ENCODE peak calls at places on chromosomes 16 and 17, in ten cellular contexts. T is thoracic aorta, L is esophagus squamous epithelium, I is neural progenitor cell, C is natural killer cell, H is cardiac fibroblast, A is GM10248, D is tibial artery, J is lower leg skin, Z is fibroblast of mammary gland. N is an unnamed sample.

GRCh38 chr16:10767127-10767526 is 23.5 kb downstream of the NUBP1 start:
- DNase-seq in T (no peak), L (no peak), I (no peak), C (no peak), H (no peak), A (no peak), D (no peak), J (no peak), Z (no peak), N (no peak)

GRCh38 chr17:181213-182163 is at the start of gene DOC2B:
- DNase-seq in T (no peak), L (no peak), I (peak), C (no peak), H (peak), A (no peak), D (no peak), J (no peak), Z (peak), N (peak)

GRCh38 chr17:42674755-42675347 is 1.9 kb downstream of the PLEKHH3 start:
- DNase-seq in T (no peak), L (no peak), I (peak), C (no peak), H (no peak), A (no peak), D (no peak), J (no peak), Z (no peak), N (no peak)

GRCh38 chr16:57518922-57519321 is 17.4 kb downstream of the CCDC102A start:
- DNase-seq in T (no peak), L (no peak), I (no peak), C (no peak), H (no peak), A (no peak), D (no peak), J (no peak), Z (no peak), N (no peak)

GRCh38 chr16:67877064-67877463 is 4.2 kb downstream of the EDC4 start:
- DNase-seq in T (no peak), L (no peak), I (no peak), C (no peak), H (no peak), A (no peak), D (no peak), J (no peak), Z (no peak), N (no peak)

GRCh38 chr17:46851029-46851741 is at the start of gene WNT9B:
- DNase-seq in T (no peak), L (no peak), I (peak), C (no peak), H (no peak), A (no peak), D (no peak), J (no peak), Z (no peak), N (peak)

GRCh38 chr17:18026408-18026776 is 12.6 kb downstream of the ATPAF2 start:
- DNase-seq in T (no peak), L (no peak), I (no peak), C (no peak), H (peak), A (no peak), D (peak), J (peak), Z (peak), N (no peak)

GRCh38 chr16:813204-813915 is 12.8 kb upstream of the GNG13 start:
- DNase-seq in T (no peak), L (no peak), I (peak), C (no peak), H (peak), A (peak), D (no peak), J (no peak), Z (peak), N (peak)

GRCh38 chr17:36089888-36090836 is at the start of gene CCL3:
- DNase-seq in T (no peak), L (no peak), I (no peak), C (peak), H (no peak), A (peak), D (no peak), J (no peak), Z (no peak), N (no peak)

GRCh38 chr17:31535581-31535981 is 144.1 kb downstream of the RAB11FIP4 start:
- DNase-seq in T (no peak), L (no peak), I (no peak), C (no peak), H (no peak), A (peak), D (no peak), J (no peak), Z (no peak), N (no peak)

GRCh38 chr17:32482568-32483320 is 4.0 kb upstream of the CDK5R1 start:
- DNase-seq in T (no peak), L (no peak), I (no peak), C (no peak), H (no peak), A (no peak), D (no peak), J (no peak), Z (no peak), N (no peak)

GRCh38 chr17:79831367-79832210 is 7.7 kb downstream of the CBX4 start:
- DNase-seq in T (no peak), L (no peak), I (peak), C (no peak), H (peak), A (no peak), D (no peak), J (peak), Z (no peak), N (no peak)

GRCh38 chr17:43444223-43445008 is 39.4 kb upstream of the DHX8 start:
- DNase-seq in T (no peak), L (no peak), I (no peak), C (no peak), H (no peak), A (no peak), D (no peak), J (no peak), Z (no peak), N (no peak)

GRCh38 chr16:85479972-85480726 is 133.0 kb upstream of the GSE1 start:
- DNase-seq in T (no peak), L (no peak), I (peak), C (no peak), H (no peak), A (peak), D (no peak), J (no peak), Z (no peak), N (no peak)

GRCh38 chr16:68083861-68084503 is 1.2 kb upstream of the NFATC3 start:
- DNase-seq in T (no peak), L (peak), I (peak), C (no peak), H (peak), A (no peak), D (no peak), J (no peak), Z (peak), N (peak)

GRCh38 chr16:87337247-87337646 is 20.1 kb upstream of the C16orf95 start:
- DNase-seq in T (no peak), L (no peak), I (no peak), C (no peak), H (no peak), A (no peak), D (no peak), J (no peak), Z (no peak), N (no peak)

GRCh38 chr16:19008770-19009169 is 25.0 kb downstream of the TMC7 start:
- DNase-seq in T (no peak), L (no peak), I (no peak), C (no peak), H (peak), A (no peak), D (no peak), J (no peak), Z (peak), N (no peak)

GRCh38 chr17:62901544-62901943 is 64.5 kb upstream of the TANC2 start:
- DNase-seq in T (no peak), L (no peak), I (no peak), C (no peak), H (no peak), A (no peak), D (no peak), J (no peak), Z (no peak), N (no peak)

GRCh38 chr16:75087040-75087979 is 29.3 kb downstream of the LDHD start:
- DNase-seq in T (no peak), L (no peak), I (no peak), C (no peak), H (peak), A (no peak), D (no peak), J (no peak), Z (peak), N (peak)

GRCh38 chr17:56185905-56186783 is 32.9 kb downstream of the ANKFN1 start:
- DNase-seq in T (no peak), L (no peak), I (no peak), C (no peak), H (peak), A (no peak), D (no peak), J (no peak), Z (peak), N (no peak)

GRCh38 chr17:44084131-44084538 is 13.6 kb downstream of the G6PC3 start:
- DNase-seq in T (no peak), L (no peak), I (peak), C (no peak), H (no peak), A (peak), D (no peak), J (no peak), Z (no peak), N (peak)

GRCh38 chr17:65163990-65164495 is 26.9 kb downstream of the RGS9 start:
- DNase-seq in T (no peak), L (no peak), I (no peak), C (no peak), H (peak), A (peak), D (no peak), J (no peak), Z (peak), N (no peak)

GRCh38 chr16:49338867-49339266 is 34.7 kb upstream of the C16orf78 start:
- DNase-seq in T (no peak), L (no peak), I (no peak), C (no peak), H (no peak), A (no peak), D (no peak), J (peak), Z (no peak), N (no peak)

GRCh38 chr16:11361751-11362742 is 16.8 kb downstream of the RMI2 start:
- DNase-seq in T (no peak), L (no peak), I (no peak), C (no peak), H (no peak), A (peak), D (no peak), J (no peak), Z (peak), N (peak)

GRCh38 chr17:47694018-47694817 is at the start of gene TBKBP1:
- DNase-seq in T (no peak), L (no peak), I (peak), C (no peak), H (peak), A (peak), D (peak), J (no peak), Z (no peak), N (peak)

GRCh38 chr16:49857423-49858181 is 1.7 kb upstream of the ZNF423 start:
- DNase-seq in T (no peak), L (no peak), I (peak), C (peak), H (peak), A (peak), D (peak), J (no peak), Z (peak), N (peak)

GRCh38 chr17:1362964-1363363 is 37.1 kb downstream of the YWHAE start:
- DNase-seq in T (no peak), L (no peak), I (no peak), C (no peak), H (peak), A (peak), D (no peak), J (no peak), Z (peak), N (no peak)

GRCh38 chr17:47279062-47279801 is 25.6 kb downstream of the ITGB3 start:
- DNase-seq in T (peak), L (no peak), I (no peak), C (no peak), H (peak), A (peak), D (peak), J (peak), Z (peak), N (no peak)

GRCh38 chr17:4576729-4577322 is 7.5 kb upstream of the SMTNL2 start:
- DNase-seq in T (no peak), L (no peak), I (peak), C (no peak), H (no peak), A (no peak), D (no peak), J (no peak), Z (no peak), N (no peak)

GRCh38 chr16:65229191-65229662 is 107.4 kb upstream of the CDH11 start:
- DNase-seq in T (no peak), L (no peak), I (no peak), C (no peak), H (peak), A (no peak), D (no peak), J (no peak), Z (peak), N (no peak)

GRCh38 chr16:30066882-30067583 is 1.5 kb downstream of the ALDOA start:
- DNase-seq in T (no peak), L (no peak), I (no peak), C (no peak), H (no peak), A (no peak), D (peak), J (no peak), Z (no peak), N (no peak)

GRCh38 chr17:19787733-19788357 is 39.7 kb upstream of the ALDH3A1 start:
- DNase-seq in T (no peak), L (no peak), I (no peak), C (no peak), H (peak), A (no peak), D (no peak), J (no peak), Z (no peak), N (no peak)

GRCh38 chr16:75250809-75251279 is 580 bp downstream of the BCAR1 start:
- DNase-seq in T (no peak), L (no peak), I (peak), C (no peak), H (no peak), A (peak), D (peak), J (no peak), Z (no peak), N (no peak)

GRCh38 chr17:62987136-62987535 is 21.1 kb downstream of the TANC2 start:
- DNase-seq in T (no peak), L (no peak), I (peak), C (no peak), H (no peak), A (no peak), D (no peak), J (no peak), Z (no peak), N (no peak)

GRCh38 chr16:83717814-83718213 is 90.0 kb upstream of the HSBP1 start:
- DNase-seq in T (no peak), L (no peak), I (no peak), C (no peak), H (peak), A (no peak), D (no peak), J (no peak), Z (peak), N (no peak)

GRCh38 chr17:57086069-57086930 is 1.3 kb downstream of the AKAP1 start:
- DNase-seq in T (no peak), L (no peak), I (peak), C (peak), H (no peak), A (peak), D (peak), J (peak), Z (no peak), N (peak)

GRCh38 chr16:17213974-17214373 is 256.8 kb downstream of the XYLT1 start:
- DNase-seq in T (no peak), L (no peak), I (no peak), C (no peak), H (no peak), A (no peak), D (no peak), J (no peak), Z (peak), N (no peak)

GRCh38 chr16:17213025-17213424 is 257.7 kb downstream of the XYLT1 start:
- DNase-seq in T (no peak), L (no peak), I (no peak), C (no peak), H (no peak), A (no peak), D (no peak), J (no peak), Z (no peak), N (no peak)

GRCh38 chr16:17206712-17207111 is 264.0 kb downstream of the XYLT1 start:
- DNase-seq in T (no peak), L (no peak), I (no peak), C (no peak), H (no peak), A (no peak), D (no peak), J (no peak), Z (peak), N (no peak)

GRCh38 chr16:17215306-17215705 is 255.5 kb downstream of the XYLT1 start:
- DNase-seq in T (no peak), L (no peak), I (no peak), C (no peak), H (no peak), A (no peak), D (no peak), J (no peak), Z (no peak), N (no peak)

DNA sequence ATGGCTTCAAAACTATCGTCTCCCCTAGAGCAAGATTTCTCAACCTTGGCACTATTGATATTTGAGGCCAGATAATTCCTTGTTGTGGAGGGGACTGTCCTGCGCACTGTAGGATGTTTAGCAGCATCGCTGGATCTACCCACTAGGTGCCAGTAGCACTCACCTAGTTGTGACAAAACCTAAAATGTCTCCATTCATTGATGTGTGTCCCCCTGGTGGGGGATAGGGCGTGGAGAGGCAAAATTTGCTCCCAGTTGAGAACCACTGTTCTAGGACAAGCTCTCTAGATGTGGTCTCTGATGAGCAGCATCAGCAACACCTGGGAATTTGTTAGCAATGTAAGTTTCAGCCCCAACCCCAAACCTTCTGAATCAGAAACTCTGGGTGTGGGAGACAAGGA is 259.0 kb downstream of the XYLT1 start:
- DNase-seq in T (no peak), L (no peak), I (peak), C (no peak), H (no peak), A (no peak), D (no peak), J (no peak), Z (peak), N (peak)
- TF ChIP-seq CTCF in T (no peak), L (no peak), I (peak), C (peak), H (peak), A (peak), D (peak), J (no peak), Z (peak), N (peak)

GRCh38 chr16:13390986-13391305 is 489.5 kb downstream of the SHISA9 start:
- DNase-seq in T (no peak), L (no peak), I (no peak), C (no peak), H (no peak), A (no peak), D (no peak), J (no peak), Z (no peak), N (no peak)

GRCh38 chr16:13391337-13391736 is 489.9 kb downstream of the SHISA9 start:
- DNase-seq in T (no peak), L (no peak), I (no peak), C (no peak), H (no peak), A (no peak), D (no peak), J (no peak), Z (no peak), N (no peak)

GRCh38 chr16:13390093-13390985 is 488.9 kb downstream of the SHISA9 start:
- DNase-seq in T (no peak), L (no peak), I (no peak), C (no peak), H (no peak), A (peak), D (no peak), J (no peak), Z (no peak), N (no peak)

GRCh38 chr16:13393816-13394215 is 492.4 kb downstream of the SHISA9 start:
- DNase-seq in T (no peak), L (no peak), I (no peak), C (no peak), H (no peak), A (no peak), D (no peak), J (no peak), Z (no peak), N (no peak)

GRCh38 chr16:13392341-13392740 is 490.9 kb downstream of the SHISA9 start:
- DNase-seq in T (no peak), L (no peak), I (no peak), C (no peak), H (no peak), A (no peak), D (no peak), J (no peak), Z (no peak), N (no peak)
- TF ChIP-seq CTCF in T (no peak), L (no peak), I (no peak), C (no peak), H (no peak), A (no peak), D (no peak), J (no peak), Z (no peak), N (no peak)

DNA sequence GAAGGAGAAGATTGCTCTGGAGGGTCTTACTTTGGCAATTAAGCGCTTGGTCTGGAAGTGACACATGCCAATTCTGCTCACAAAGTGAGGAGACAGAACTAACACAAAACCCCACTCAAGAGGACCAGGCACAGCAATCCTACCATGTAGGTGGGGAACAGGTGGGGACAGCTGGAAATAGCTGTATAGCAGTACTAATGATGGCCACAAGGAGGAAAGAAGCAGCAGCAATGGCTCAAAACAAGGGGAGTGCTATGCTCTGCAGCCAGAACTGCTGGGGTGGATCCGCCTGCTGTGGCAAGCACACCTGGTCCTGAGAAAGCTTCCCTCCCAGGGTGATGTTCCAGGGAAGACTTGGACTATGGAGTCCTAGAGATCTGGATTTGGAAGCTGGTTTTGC is 17.0 kb upstream of the TMEM132E start:
- DNase-seq in T (no peak), L (no peak), I (peak), C (no peak), H (no peak), A (no peak), D (no peak), J (no peak), Z (no peak), N (no peak)
- TF ChIP-seq CTCF in T (peak), L (no peak), I (peak), C (peak), H (peak), A (no peak), D (no peak), J (no peak), Z (peak), N (peak)

GRCh38 chr17:34306466-34306865 is 12.8 kb upstream of the CCL8 start:
- DNase-seq in T (no peak), L (no peak), I (peak), C (no peak), H (peak), A (no peak), D (no peak), J (peak), Z (peak), N (peak)
- TF ChIP-seq CTCF in T (peak), L (no peak), I (peak), C (no peak), H (peak), A (no peak), D (peak), J (no peak), Z (peak), N (no peak)

GRCh38 chr17:71084219-71084618 is 914.9 kb downstream of the KCNJ2 start:
- DNase-seq in T (no peak), L (no peak), I (peak), C (no peak), H (peak), A (no peak), D (no peak), J (no peak), Z (peak), N (peak)
- TF ChIP-seq CTCF in T (peak), L (no peak), I (peak), C (no peak), H (peak), A (peak), D (peak), J (no peak), Z (peak), N (peak)

N was measured in endothelial cell.